ENCODE peak calls at places on chromosome 11, in seven cellular contexts. R, Z, K, Y, G, J and H are unnamed samples.

GRCh38 chr11:112478806-112479205 is 218.1 kb upstream of the PLET1 start:
- DNase-seq in R (no peak), Z (no peak), K (no peak), Y (no peak), G (no peak), J (no peak), H (no peak)

GRCh38 chr11:75602916-75603315 is 40.9 kb downstream of the SERPINH1 start:
- DNase-seq in R (no peak), Z (no peak), K (no peak), Y (no peak), G (no peak), J (peak), H (no peak)

GRCh38 chr11:96113100-96113710 is 189.3 kb upstream of the MTMR2 start:
- DNase-seq in R (no peak), Z (no peak), K (no peak), Y (no peak), G (no peak), J (no peak), H (no peak)

GRCh38 chr11:76249195-76249741 is 43.0 kb upstream of the WNT11 start:
- DNase-seq in R (no peak), Z (no peak), K (no peak), Y (no peak), G (no peak), J (no peak), H (no peak)

GRCh38 chr11:67463680-67464410 is 5.2 kb downstream of the TMEM134 start:
- DNase-seq in R (no peak), Z (no peak), K (no peak), Y (peak), G (no peak), J (no peak), H (no peak)

GRCh38 chr11:44536779-44537516 is 28.5 kb upstream of the CD82 start:
- DNase-seq in R (no peak), Z (no peak), K (no peak), Y (no peak), G (no peak), J (peak), H (no peak)

GRCh38 chr11:124867700-124868099 is 2.5 kb downstream of the ROBO3 start:
- DNase-seq in R (peak), Z (peak), K (no peak), Y (peak), G (no peak), J (peak), H (no peak)

GRCh38 chr11:60155928-60156327 is 27.0 kb downstream of the MS4A6A start:
- DNase-seq in R (no peak), Z (no peak), K (no peak), Y (no peak), G (no peak), J (no peak), H (no peak)

GRCh38 chr11:123757976-123758375 is 3.7 kb upstream of the OR6X1 start:
- DNase-seq in R (no peak), Z (no peak), K (no peak), Y (no peak), G (no peak), J (no peak), H (no peak)

GRCh38 chr11:2512431-2513407 is 67.9 kb downstream of the KCNQ1 start:
- DNase-seq in R (peak), Z (peak), K (no peak), Y (no peak), G (no peak), J (peak), H (no peak)

GRCh38 chr11:108698844-108699642 is 34.2 kb downstream of the DDX10 start:
- DNase-seq in R (peak), Z (no peak), K (no peak), Y (no peak), G (no peak), J (no peak), H (no peak)

GRCh38 chr11:36312593-36312990 is 16.5 kb downstream of the PRR5L start:
- DNase-seq in R (no peak), Z (no peak), K (no peak), Y (no peak), G (no peak), J (no peak), H (no peak)